ENCODE peak calls at places on chromosomes 13 and 19, in five cellular contexts. S is aorta; X is neuronal stem cell; H is CD8-positive, alpha-beta T cell; K is left ventricle myocardium inferior. P is an unnamed sample. For H3K36me3, the result is how much of the 10 kb centered on the place peaks cover.

GRCh38 chr19:54461201-54462071 is 2.1 kb downstream of the LENG9 start:
- DNase-seq in K (no peak), X (no peak), H (no peak), S (no peak), P (no peak)

GRCh38 chr19:42441047-42441440 is 1.7 kb downstream of the CXCL17 start:
- DNase-seq in X (no peak), H (no peak), S (no peak), K (no peak), P (no peak)

GRCh38 chr19:40613669-40614594 is 12.8 kb downstream of the LTBP4 start:
- DNase-seq in K (peak), H (peak), S (peak), X (no peak), P (peak)

GRCh38 chr19:49890349-49891311 is 6.1 kb downstream of the IL4I1 start:
- DNase-seq in S (no peak), X (peak), K (no peak), H (peak), P (no peak)

GRCh38 chr13:20254076-20254475 is 22.0 kb upstream of the GJB6 start:
- DNase-seq in S (no peak), H (no peak), K (no peak), X (no peak), P (no peak)

GRCh38 chr19:42965204-42965603 is 28.2 kb upstream of the PSG7 start:
- DNase-seq in H (no peak), S (no peak), X (no peak), K (no peak), P (peak)

GRCh38 chr19:42409477-42409876 is 17.7 kb downstream of the LIPE start:
- DNase-seq in X (no peak), H (no peak), S (peak), K (peak), P (no peak)

GRCh38 chr13:90105881-90106496 is 1241.5 kb upstream of the MIR17HG start:
- DNase-seq in X (no peak), S (no peak), H (no peak), K (no peak), P (peak)

GRCh38 chr19:2475018-2475701 is 767 bp upstream of the GADD45B start:
- DNase-seq in H (peak), K (peak), X (no peak), S (peak), P (no peak)

GRCh38 chr13:99043700-99044300 is 65.9 kb upstream of the DOCK9 start:
- DNase-seq in X (no peak), S (no peak), H (peak), K (no peak), P (peak)

GRCh38 chr13:30116379-30116778 is 191.0 kb downstream of the KATNAL1 start:
- DNase-seq in X (no peak), H (no peak), K (no peak), S (no peak), P (no peak)

GRCh38 chr13:74052402-74052928 is 81.7 kb downstream of the KLF12 start:
- DNase-seq in S (peak), H (no peak), X (no peak), K (no peak), P (no peak)

GRCh38 chr19:39174142-39174541 is 22.6 kb upstream of the NCCRP1 start:
- DNase-seq in K (no peak), X (no peak), S (no peak), H (no peak), P (no peak)

GRCh38 chr19:963401-964022 is 20.6 kb upstream of the WDR18 start:
- DNase-seq in H (no peak), K (no peak), S (no peak), X (no peak), P (no peak)

GRCh38 chr13:28557725-28558124 is 62.8 kb upstream of the FLT1 start:
- DNase-seq in X (no peak), K (no peak), S (no peak), H (no peak), P (no peak)

GRCh38 chr19:18922228-18922985 is 2.9 kb downstream of the DDX49 start:
- DNase-seq in X (no peak), H (no peak), S (no peak), K (no peak), P (no peak)
- H3K36me3 ChIP-seq in X (half or more), H (under half), S (under half), K (half or more), P (under half)

GRCh38 chr19:18173572-18174294 is at the start of gene IFI30:
- DNase-seq in X (no peak), K (peak), S (peak), H (peak), P (no peak)

GRCh38 chr19:18171605-18172327 is 1.8 kb upstream of the IFI30 start:
- DNase-seq in S (peak), H (no peak), X (no peak), K (no peak), P (no peak)

GRCh38 chr19:18174983-18175382 is 1.4 kb downstream of the IFI30 start:
- DNase-seq in K (no peak), S (no peak), H (no peak), X (no peak), P (no peak)

GRCh38 chr19:18172331-18173053 is 1.1 kb upstream of the IFI30 start:
- DNase-seq in S (no peak), K (no peak), X (no peak), H (no peak), P (no peak)

GRCh38 chr19:18173054-18173571 is 500 bp upstream of the IFI30 start:
- DNase-seq in K (peak), S (peak), H (no peak), X (no peak), P (no peak)
- H3K4me3 ChIP-seq in K (peak), S (no peak), H (peak), X (no peak), P (peak)

GRCh38 chr19:23378948-23379347 is 16.3 kb downstream of the ZNF91 start:
- DNase-seq in H (no peak), K (no peak), S (no peak), X (no peak), P (no peak)
- H3K36me3 ChIP-seq in H (under half), K (under half), S (under half), X (half or more), P (under half)

DNA sequence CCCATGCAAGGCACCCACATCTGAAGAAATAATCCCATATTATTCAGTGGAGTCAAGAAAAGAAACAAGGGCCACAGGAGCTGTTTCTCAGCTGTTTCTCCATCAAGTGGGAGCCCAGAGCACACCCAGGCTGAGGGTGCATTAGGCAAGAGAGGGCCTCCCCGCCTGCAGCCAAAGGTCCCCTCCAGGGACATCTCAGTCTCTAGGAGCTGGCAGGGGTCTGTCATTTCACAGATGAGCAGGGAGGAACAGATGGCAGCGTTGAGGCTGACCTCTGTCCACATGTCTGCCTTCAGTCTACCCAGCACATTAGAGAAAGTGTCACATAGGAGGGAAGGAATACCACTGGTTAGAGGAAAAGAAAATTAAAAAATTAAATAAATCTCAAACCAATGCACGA is 157.7 kb downstream of the ZNF536 start:
- DNase-seq in X (no peak), K (no peak), S (no peak), H (no peak), P (no peak)
- H3K4me3 ChIP-seq in X (no peak), K (no peak), S (no peak), H (no peak), P (no peak)

GRCh38 chr13:112857914-112858490 is 111.0 kb upstream of the MCF2L start:
- DNase-seq in K (no peak), H (no peak), X (no peak), S (no peak), P (no peak)

GRCh38 chr13:112859128-112859816 is 109.7 kb upstream of the MCF2L start:
- DNase-seq in X (no peak), S (no peak), K (no peak), H (no peak), P (no peak)

GRCh38 chr13:112861876-112862615 is 107.0 kb upstream of the MCF2L start:
- DNase-seq in X (no peak), S (no peak), H (no peak), K (no peak), P (no peak)

GRCh38 chr13:112855859-112856258 is 113.2 kb upstream of the MCF2L start:
- DNase-seq in S (no peak), H (no peak), X (no peak), K (no peak), P (no peak)

DNA sequence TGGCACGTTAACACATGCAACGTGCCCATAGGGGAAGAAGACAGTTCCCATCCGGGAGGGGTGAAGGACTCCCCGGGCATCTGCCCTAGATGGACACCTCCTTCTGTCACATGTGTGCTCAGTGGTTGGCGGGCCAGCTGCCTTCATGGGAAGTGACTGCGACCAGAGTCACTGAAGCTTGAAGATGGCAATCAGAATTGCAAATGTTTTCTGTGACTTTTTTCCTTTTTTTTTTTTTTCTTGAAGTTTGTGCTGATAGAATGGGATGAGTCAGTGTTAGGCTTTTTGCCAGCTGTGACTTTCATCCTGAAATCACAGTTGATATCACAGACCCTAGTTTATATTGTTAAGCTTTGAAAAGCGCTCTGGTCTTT is 109.2 kb upstream of the MCF2L start:
- DNase-seq in X (no peak), K (no peak), H (no peak), S (no peak), P (no peak)
- H3K36me3 ChIP-seq in X (half or more), K (half or more), H (under half), S (under half), P (under half)

GRCh38 chr19:32336259-32337111 is 8.9 kb upstream of the ZNF507 start:
- DNase-seq in K (peak), H (no peak), X (no peak), S (no peak), P (no peak)
- H3K4me3 ChIP-seq in K (peak), H (no peak), X (no peak), S (peak), P (peak)

GRCh38 chr13:35856084-35856483 is 275.1 kb downstream of the DCLK1 start:
- DNase-seq in X (no peak), H (no peak), K (no peak), S (no peak), P (no peak)
- H3K36me3 ChIP-seq in X (under half), H (under half), K (under half), S (under half), P (under half)

DNA sequence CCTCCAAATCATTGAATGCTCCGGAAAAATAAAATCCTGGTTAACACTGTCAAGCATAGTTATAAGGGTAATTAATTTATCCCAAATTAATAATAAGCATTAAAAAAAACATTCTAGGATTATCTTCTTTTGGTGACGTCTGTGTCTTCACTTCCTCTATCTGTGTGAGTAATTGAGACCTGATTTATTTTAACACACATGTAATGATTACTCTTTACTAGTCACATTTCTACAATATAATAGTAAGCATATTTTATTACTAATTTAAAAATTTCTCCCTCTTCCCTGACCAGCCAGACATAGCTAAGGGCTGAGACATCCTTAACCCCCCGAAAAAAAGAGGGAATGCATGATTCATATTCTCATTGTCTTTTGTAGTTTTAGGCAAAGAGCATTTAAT is 2.3 kb downstream of the FNDC3A start:
- DNase-seq in X (no peak), S (no peak), H (no peak), K (no peak), P (no peak)
- H3K4me3 ChIP-seq in X (peak), S (peak), H (no peak), K (peak), P (peak)

GRCh38 chr19:14722127-14722526 is 32.3 kb downstream of the ZNF333 start:
- DNase-seq in H (no peak), X (no peak), K (no peak), S (no peak), P (no peak)

GRCh38 chr19:14718522-14719113 is 28.8 kb downstream of the ZNF333 start:
- DNase-seq in K (no peak), X (no peak), S (no peak), H (no peak), P (no peak)

GRCh38 chr19:14715841-14716240 is 26.0 kb downstream of the ZNF333 start:
- DNase-seq in S (no peak), X (no peak), K (no peak), H (no peak), P (no peak)

GRCh38 chr19:14719162-14719561 is 29.3 kb downstream of the ZNF333 start:
- DNase-seq in X (no peak), S (no peak), H (no peak), K (no peak), P (no peak)
- H3K36me3 ChIP-seq in X (half or more), S (under half), H (under half), K (half or more), P (under half)

GRCh38 chr19:35860436-35860817 is 3.7 kb downstream of the KIRREL2 start:
- DNase-seq in S (no peak), X (no peak), K (no peak), H (no peak), P (no peak)

GRCh38 chr19:35860818-35861639 is 4.3 kb downstream of the KIRREL2 start:
- DNase-seq in S (no peak), X (peak), H (no peak), K (no peak), P (no peak)

GRCh38 chr19:35863018-35863417 is 5.4 kb upstream of the APLP1 start:
- DNase-seq in X (no peak), H (no peak), K (no peak), S (no peak), P (no peak)

GRCh38 chr19:35862528-35862927 is 5.8 kb downstream of the KIRREL2 start:
- DNase-seq in K (no peak), X (no peak), H (no peak), S (no peak), P (no peak)

DNA sequence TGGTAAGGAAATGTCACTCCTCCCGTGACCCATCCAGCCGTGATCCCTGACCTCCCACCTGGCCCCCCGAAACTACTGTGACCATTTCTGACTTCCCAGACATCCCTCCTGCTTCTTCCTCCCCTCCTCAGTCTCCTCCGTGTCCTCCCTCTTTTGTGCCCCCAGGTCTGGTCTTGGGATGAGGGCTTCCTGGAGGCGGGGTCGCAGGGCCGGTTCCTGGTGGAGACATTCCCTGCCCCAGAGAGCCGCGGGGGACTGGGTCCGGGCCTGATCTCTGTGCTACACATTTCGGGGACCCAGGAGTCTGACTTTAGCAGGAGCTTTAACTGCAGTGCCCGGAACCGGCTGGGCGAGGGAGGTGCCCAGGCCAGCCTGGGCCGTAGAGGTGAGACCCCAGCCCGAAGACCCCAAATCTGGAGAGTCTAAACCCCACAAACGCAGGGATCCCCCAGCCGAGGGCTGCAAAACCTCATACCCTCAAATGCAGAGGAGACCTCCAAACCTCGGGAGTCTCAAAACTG is 5.0 kb downstream of the KIRREL2 start:
- DNase-seq in H (no peak), S (no peak), K (no peak), X (no peak), P (no peak)
- H3K4me3 ChIP-seq in H (no peak), S (no peak), K (no peak), X (no peak), P (no peak)

P was measured in BJ.